ENCODE peak calls at places on chromosomes 7 and 10, in four cellular contexts. O is choroid plexus epithelial cell, E is tibial nerve, W is transverse colon. N is an unnamed sample.

GRCh38 chr7:44288381-44288685 is 37.1 kb downstream of the CAMK2B start:
- DNase-seq in O (no peak), E (peak), W (no peak), N (no peak)

GRCh38 chr7:138695106-138695505 is 6.1 kb downstream of the SVOPL start:
- DNase-seq in O (no peak), E (no peak), W (no peak), N (no peak)

GRCh38 chr10:26214004-26214403 is 2.6 kb upstream of the GAD2 start:
- DNase-seq in O (no peak), E (no peak), W (no peak), N (no peak)

GRCh38 chr10:75071164-75071489 is 40.3 kb upstream of the SAMD8 start:
- DNase-seq in O (peak), E (no peak), W (no peak), N (no peak)

GRCh38 chr10:101031128-101031795 is at the start of the genes PDZD7 and SFXN3:
- DNase-seq in O (peak), E (peak), W (peak), N (peak)

GRCh38 chr7:44286182-44286617 is 39.2 kb downstream of the CAMK2B start:
- DNase-seq in O (no peak), E (peak), W (peak), N (peak)

GRCh38 chr10:576130-576465 is 113.4 kb downstream of the DIP2C start:
- DNase-seq in O (peak), E (no peak), W (no peak), N (no peak)

GRCh38 chr10:89655722-89656121 is 10.7 kb upstream of the PANK1 start:
- DNase-seq in O (no peak), E (no peak), W (no peak), N (no peak)

GRCh38 chr7:70040971-70041766 is 442.9 kb downstream of the AUTS2 start:
- DNase-seq in O (peak), E (no peak), W (no peak), N (no peak)

GRCh38 chr7:128104109-128104742 is 73.0 kb upstream of the LRRC4 start:
- DNase-seq in O (peak), E (no peak), W (no peak), N (peak)

GRCh38 chr7:111529507-111530355 is 32.6 kb downstream of the IMMP2L start:
- DNase-seq in O (no peak), E (no peak), W (no peak), N (no peak)

GRCh38 chr10:86968271-86968993 is at the start of gene ADIRF:
- DNase-seq in O (no peak), E (peak), W (peak), N (no peak)

GRCh38 chr7:132464740-132465139 is 111.5 kb downstream of the PLXNA4 start:
- DNase-seq in O (no peak), E (no peak), W (no peak), N (no peak)

GRCh38 chr10:93224005-93224779 is 150.5 kb downstream of the CYP26A1 start:
- DNase-seq in O (peak), E (no peak), W (no peak), N (no peak)
- TF ChIP-seq CTCF in O (peak), E (no peak), W (no peak), N (no peak)

GRCh38 chr10:108363566-108363965 is 1199.1 kb upstream of the SORCS1 start:
- DNase-seq in O (no peak), E (no peak), W (no peak), N (no peak)
- TF ChIP-seq CTCF in O (no peak), E (no peak), W (no peak), N (no peak)

GRCh38 chr7:158973941-158974785 is 117.8 kb downstream of the DYNC2I1 start:
- DNase-seq in O (no peak), E (no peak), W (no peak), N (no peak)

GRCh38 chr7:158975526-158976467 is 119.4 kb downstream of the DYNC2I1 start:
- DNase-seq in O (no peak), E (no peak), W (peak), N (no peak)

GRCh38 chr7:158976468-158976848 is 120.1 kb downstream of the DYNC2I1 start:
- DNase-seq in O (no peak), E (no peak), W (no peak), N (no peak)

GRCh38 chr7:158971214-158971613 is 114.9 kb downstream of the DYNC2I1 start:
- DNase-seq in O (no peak), E (no peak), W (no peak), N (no peak)

GRCh38 chr7:158973440-158973839 is 117.1 kb downstream of the DYNC2I1 start:
- DNase-seq in O (peak), E (no peak), W (peak), N (no peak)
- TF ChIP-seq CTCF in O (peak), E (peak), W (peak), N (no peak)

DNA sequence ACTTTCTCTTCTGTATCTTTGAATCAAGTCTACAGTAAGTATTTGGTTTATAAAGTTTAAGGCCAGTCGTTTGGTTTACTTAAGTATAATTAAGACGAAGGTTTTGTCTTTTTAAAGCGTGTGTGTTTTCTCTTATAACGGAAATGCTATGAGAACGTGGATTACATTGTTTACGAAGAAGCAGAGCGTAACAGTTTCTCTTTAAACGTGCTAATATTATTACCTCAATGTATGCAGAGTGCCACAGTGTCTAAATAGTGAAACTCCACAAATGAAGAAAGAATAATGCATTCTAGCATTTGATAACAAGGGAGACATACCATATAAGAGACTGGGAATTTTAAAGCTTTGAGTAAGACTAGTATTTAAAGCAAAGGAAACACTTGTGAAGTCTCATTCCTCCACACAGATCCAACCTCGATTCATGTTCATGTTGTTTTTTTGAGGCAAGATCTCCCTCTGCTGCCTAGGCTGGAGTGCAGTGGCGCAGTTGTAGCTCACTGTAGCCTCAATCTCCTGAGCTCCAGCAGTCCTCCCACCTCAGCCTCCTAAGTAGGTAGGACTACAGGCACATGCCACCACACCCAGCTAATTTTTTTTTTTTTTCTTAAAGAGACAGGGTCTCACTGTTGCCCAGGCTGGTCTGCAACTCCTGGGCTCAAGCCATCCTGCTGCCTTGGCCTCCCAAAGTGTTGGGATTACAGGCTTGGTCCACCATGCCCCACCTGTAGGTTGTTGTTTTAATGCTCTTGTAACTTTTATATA is 75.1 kb downstream of the ANKRD61 start:
- DNase-seq in O (peak), E (no peak), W (peak), N (no peak)
- TF ChIP-seq CTCF in O (peak), E (no peak), W (peak), N (no peak)

DNA sequence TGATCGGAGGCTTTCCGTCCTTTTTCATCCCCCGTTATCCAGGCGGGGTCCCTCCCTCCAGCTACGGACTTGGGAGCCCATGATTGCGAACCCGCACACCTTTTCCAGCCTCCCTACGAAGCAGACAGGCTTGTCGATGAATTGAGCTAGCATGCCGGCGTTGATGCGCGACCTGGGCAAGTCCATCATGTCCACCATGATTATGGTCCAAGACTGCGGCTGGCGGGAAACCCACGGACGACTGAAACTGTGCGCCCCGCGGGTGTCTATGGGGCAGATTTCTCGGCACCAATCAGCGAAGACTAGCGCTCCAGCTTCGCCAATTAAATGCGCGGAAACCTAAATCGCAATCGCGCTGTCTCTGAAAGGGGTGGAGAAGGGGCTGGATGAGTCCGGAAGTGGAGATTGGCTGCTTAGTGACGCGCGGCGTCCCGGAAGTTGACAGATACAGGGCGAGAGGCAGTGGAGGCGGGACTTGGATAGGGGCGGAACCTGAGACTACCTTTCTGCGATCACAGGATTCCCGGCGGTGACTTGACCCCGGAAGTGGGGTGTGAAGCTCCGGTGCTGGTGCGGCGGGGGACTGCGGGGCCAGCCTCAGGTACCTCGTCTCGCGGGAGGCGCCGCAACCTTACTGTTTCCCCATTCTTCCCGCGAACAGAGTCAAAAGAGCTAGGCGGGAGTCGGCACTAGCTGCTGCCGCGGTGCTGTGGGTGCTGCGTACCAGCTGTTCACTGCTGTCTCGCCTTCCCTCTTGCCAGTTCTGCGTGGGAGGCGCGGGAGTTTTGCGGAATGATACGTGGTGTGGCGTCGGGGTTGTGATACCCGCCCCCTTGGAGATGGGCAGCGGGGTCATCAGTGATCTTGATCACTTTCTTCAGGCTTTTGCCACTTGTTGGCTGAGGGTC is at the start of gene UMAD1:
- DNase-seq in O (peak), E (peak), W (peak), N (peak)
- TF ChIP-seq CTCF in O (no peak), E (no peak), W (no peak), N (no peak)

GRCh38 chr10:23869548-23869947 is 339.4 kb upstream of the KIAA1217 start:
- DNase-seq in O (no peak), E (no peak), W (no peak), N (no peak)
- TF ChIP-seq CTCF in O (no peak), E (no peak), W (no peak), N (no peak)

GRCh38 chr7:33091641-33092191 is 17.5 kb downstream of the RP9 start:
- DNase-seq in O (no peak), E (no peak), W (no peak), N (no peak)
- TF ChIP-seq CTCF in O (no peak), E (no peak), W (no peak), N (no peak)

DNA sequence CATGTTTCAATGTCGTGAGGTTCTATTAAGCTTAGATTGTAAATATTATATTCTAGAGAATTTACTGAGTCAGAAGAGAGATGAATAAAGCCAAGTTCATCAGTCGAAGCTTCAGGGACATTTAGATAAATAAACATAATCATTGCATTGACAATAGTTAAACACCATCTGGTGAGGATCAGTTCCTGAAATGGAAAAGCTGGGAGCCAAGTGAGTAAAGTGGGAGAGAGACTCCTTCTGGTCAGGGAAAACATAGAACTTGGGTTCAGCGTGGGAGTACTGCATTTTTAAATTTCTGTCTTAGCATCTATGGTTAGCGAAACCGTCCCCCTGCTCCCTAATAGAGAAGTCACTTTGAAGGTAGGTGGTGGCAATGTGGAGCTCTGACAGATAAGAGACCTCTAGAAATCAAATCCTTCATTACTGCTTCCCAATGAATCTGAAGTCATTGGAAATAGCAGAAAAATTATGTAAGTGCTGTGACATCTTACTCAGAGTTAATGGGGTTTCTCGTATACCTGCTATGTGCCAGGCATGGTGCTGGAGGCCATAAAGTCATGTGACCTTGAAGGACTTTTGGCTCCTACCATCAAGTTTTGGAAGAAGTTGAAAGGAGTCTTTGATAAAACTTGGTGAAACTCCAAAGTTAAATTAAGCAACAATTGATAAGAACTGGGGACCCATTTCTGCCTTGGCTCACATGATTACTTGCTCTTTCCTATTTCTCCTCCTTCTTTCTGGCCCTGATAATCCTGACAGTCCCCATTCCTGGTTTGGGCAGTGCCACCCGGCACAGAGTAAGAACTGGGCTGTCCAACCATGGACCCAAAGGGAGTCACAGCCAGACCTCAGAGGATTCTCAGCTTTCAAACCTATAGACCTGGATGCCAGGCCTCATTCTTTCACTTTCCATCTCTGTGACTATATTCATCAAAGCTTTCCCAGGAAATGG is 211.2 kb downstream of the C7orf25 start:
- DNase-seq in O (no peak), E (no peak), W (no peak), N (no peak)
- TF ChIP-seq CTCF in O (peak), E (no peak), W (no peak), N (no peak)

GRCh38 chr7:4479367-4480039 is 202.6 kb upstream of the FOXK1 start:
- DNase-seq in O (peak), E (no peak), W (peak), N (no peak)
- TF ChIP-seq CTCF in O (peak), E (no peak), W (peak), N (no peak)